ENCODE peak calls at places on chromosomes 5 and 9, in five cellular contexts. One of them, this sample, is unnamed.

GRCh38 chr9:70407081-70407503 is 7.4 kb downstream of the KLF9 start:
- DNase-seq in body of pancreas: no peak
- DNase-seq in coronary artery: no peak
- DNase-seq in CD4-positive, alpha-beta T cell: no peak
- DNase-seq in choroid plexus epithelial cell: peak; percentile 80
- DNase-seq in this sample: no peak

GRCh38 chr9:86464242-86464641 is 110.0 kb upstream of the TUT7 start:
- DNase-seq in body of pancreas: peak; percentile 23
- DNase-seq in coronary artery: no peak
- DNase-seq in CD4-positive, alpha-beta T cell: no peak
- DNase-seq in choroid plexus epithelial cell: peak; percentile 58
- DNase-seq in this sample: no peak

GRCh38 chr9:30932226-30932625 is 1452.2 kb upstream of the ACO1 start:
- DNase-seq in body of pancreas: no peak
- DNase-seq in coronary artery: no peak
- DNase-seq in CD4-positive, alpha-beta T cell: no peak
- DNase-seq in choroid plexus epithelial cell: no peak
- DNase-seq in this sample: no peak

GRCh38 chr5:132821791-132822190 is 8.7 kb downstream of the SHROOM1 start:
- DNase-seq in body of pancreas: no peak
- DNase-seq in coronary artery: no peak
- DNase-seq in CD4-positive, alpha-beta T cell: no peak
- DNase-seq in choroid plexus epithelial cell: no peak
- DNase-seq in this sample: no peak

GRCh38 chr9:98657897-98658296 is 50.8 kb downstream of the GABBR2 start:
- DNase-seq in body of pancreas: no peak
- DNase-seq in coronary artery: no peak
- DNase-seq in CD4-positive, alpha-beta T cell: no peak
- DNase-seq in choroid plexus epithelial cell: no peak
- DNase-seq in this sample: no peak

GRCh38 chr5:119200795-119201194 is 129.9 kb downstream of the DMXL1 start:
- DNase-seq in body of pancreas: no peak
- DNase-seq in coronary artery: no peak
- DNase-seq in CD4-positive, alpha-beta T cell: no peak
- DNase-seq in choroid plexus epithelial cell: no peak
- DNase-seq in this sample: no peak

GRCh38 chr5:36602711-36603321 is 3.6 kb upstream of the SLC1A3 start:
- DNase-seq in body of pancreas: no peak
- DNase-seq in coronary artery: no peak
- DNase-seq in CD4-positive, alpha-beta T cell: no peak
- DNase-seq in choroid plexus epithelial cell: no peak
- DNase-seq in this sample: no peak

GRCh38 chr5:72425995-72426394 is 81.2 kb downstream of the ZNF366 start:
- DNase-seq in body of pancreas: no peak
- DNase-seq in coronary artery: no peak
- DNase-seq in CD4-positive, alpha-beta T cell: no peak
- DNase-seq in choroid plexus epithelial cell: no peak
- DNase-seq in this sample: no peak

GRCh38 chr5:143026380-143026779 is 256.2 kb downstream of the ARHGAP26 start:
- DNase-seq in body of pancreas: no peak
- DNase-seq in coronary artery: no peak
- DNase-seq in CD4-positive, alpha-beta T cell: no peak
- DNase-seq in choroid plexus epithelial cell: no peak
- DNase-seq in this sample: no peak

DNA sequence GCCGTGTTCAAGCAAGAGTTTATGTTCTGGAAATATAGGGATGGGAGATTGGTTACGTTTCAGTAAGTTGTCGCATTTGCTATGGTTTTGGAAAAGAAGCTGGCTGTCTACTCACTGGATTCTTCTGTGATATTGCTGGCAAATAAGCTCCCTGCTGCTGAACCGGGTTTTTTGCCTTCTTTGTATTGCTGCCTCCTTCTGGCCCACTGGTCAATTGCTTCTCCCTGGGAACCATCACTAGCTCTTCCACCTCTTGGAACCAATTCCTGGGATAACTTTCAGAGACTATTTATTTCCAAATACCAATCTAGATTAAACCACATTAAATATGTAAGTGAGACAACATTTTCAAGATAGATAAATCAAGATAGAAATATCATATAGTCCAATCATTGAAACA is 43.0 kb downstream of the NUDT12 start:
- DNase-seq in body of pancreas: no peak
- DNase-seq in coronary artery: no peak
- DNase-seq in CD4-positive, alpha-beta T cell: no peak
- DNase-seq in choroid plexus epithelial cell: peak; percentile 67
- DNase-seq in this sample: no peak
- TF ChIP-seq CTCF in body of pancreas: no peak
- TF ChIP-seq CTCF in coronary artery: no peak
- TF ChIP-seq CTCF in CD4-positive, alpha-beta T cell: no peak
- TF ChIP-seq CTCF in choroid plexus epithelial cell: peak; percentile 77
- TF ChIP-seq CTCF in this sample: peak; percentile 34

GRCh38 chr9:93077811-93078210 is 18.2 kb upstream of the CARD19 start:
- DNase-seq in body of pancreas: peak; percentile 8
- DNase-seq in coronary artery: no peak
- DNase-seq in CD4-positive, alpha-beta T cell: no peak
- DNase-seq in choroid plexus epithelial cell: no peak
- DNase-seq in this sample: no peak

GRCh38 chr9:93080406-93080805 is 15.6 kb upstream of the CARD19 start:
- DNase-seq in body of pancreas: no peak
- DNase-seq in coronary artery: peak; percentile 43
- DNase-seq in CD4-positive, alpha-beta T cell: no peak
- DNase-seq in choroid plexus epithelial cell: no peak
- DNase-seq in this sample: no peak

GRCh38 chr9:93081081-93081529 is 14.9 kb upstream of the CARD19 start:
- DNase-seq in body of pancreas: no peak
- DNase-seq in coronary artery: peak; percentile 55
- DNase-seq in CD4-positive, alpha-beta T cell: no peak
- DNase-seq in choroid plexus epithelial cell: peak; percentile 33
- DNase-seq in this sample: no peak

GRCh38 chr9:93077367-93077766 is 18.6 kb upstream of the CARD19 start:
- DNase-seq in body of pancreas: no peak
- DNase-seq in coronary artery: no peak
- DNase-seq in CD4-positive, alpha-beta T cell: no peak
- DNase-seq in choroid plexus epithelial cell: no peak
- DNase-seq in this sample: no peak

DNA sequence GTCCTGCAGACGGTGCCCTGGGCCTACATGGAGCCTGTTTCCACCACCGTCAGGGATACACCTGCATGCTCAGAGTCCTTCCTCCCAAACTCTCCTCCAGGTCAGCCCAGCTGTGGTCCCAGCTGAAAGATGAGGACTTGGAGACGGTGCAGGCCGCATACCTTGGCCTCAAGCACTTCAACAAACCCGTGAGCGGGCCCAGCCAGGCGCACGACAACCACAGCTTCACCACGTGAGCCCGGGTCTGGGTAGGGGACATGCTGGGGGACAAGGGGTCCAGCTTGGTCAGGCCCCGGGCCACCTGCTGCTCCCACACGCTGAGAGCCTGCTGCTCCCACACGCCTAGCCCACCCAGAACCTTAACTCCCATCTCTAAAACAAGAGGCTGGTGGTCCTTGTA is 16.6 kb upstream of the CARD19 start:
- DNase-seq in body of pancreas: peak; percentile 3
- DNase-seq in coronary artery: peak; percentile 57
- DNase-seq in CD4-positive, alpha-beta T cell: no peak
- DNase-seq in choroid plexus epithelial cell: no peak
- DNase-seq in this sample: no peak
- TF ChIP-seq CTCF in body of pancreas: no peak
- TF ChIP-seq CTCF in coronary artery: no peak
- TF ChIP-seq CTCF in CD4-positive, alpha-beta T cell: no peak
- TF ChIP-seq CTCF in choroid plexus epithelial cell: no peak
- TF ChIP-seq CTCF in this sample: no peak

GRCh38 chr5:79111960-79112702 is 522 bp downstream of the BHMT start:
- DNase-seq in body of pancreas: no peak
- DNase-seq in coronary artery: no peak
- DNase-seq in CD4-positive, alpha-beta T cell: no peak
- DNase-seq in choroid plexus epithelial cell: no peak
- DNase-seq in this sample: no peak

GRCh38 chr5:79111387-79111959 is at the start of gene BHMT:
- DNase-seq in body of pancreas: no peak
- DNase-seq in coronary artery: no peak
- DNase-seq in CD4-positive, alpha-beta T cell: no peak
- DNase-seq in choroid plexus epithelial cell: no peak
- DNase-seq in this sample: no peak

GRCh38 chr5:79107020-79107796 is 4.4 kb upstream of the BHMT start:
- DNase-seq in body of pancreas: peak; percentile 65
- DNase-seq in coronary artery: no peak
- DNase-seq in CD4-positive, alpha-beta T cell: no peak
- DNase-seq in choroid plexus epithelial cell: peak; percentile 20
- DNase-seq in this sample: no peak

GRCh38 chr5:79108792-79109191 is 2.8 kb upstream of the BHMT start:
- DNase-seq in body of pancreas: no peak
- DNase-seq in coronary artery: no peak
- DNase-seq in CD4-positive, alpha-beta T cell: no peak
- DNase-seq in choroid plexus epithelial cell: no peak
- DNase-seq in this sample: no peak

GRCh38 chr5:79109527-79110492 is 1.8 kb upstream of the BHMT start:
- DNase-seq in body of pancreas: peak; percentile 20
- DNase-seq in coronary artery: no peak
- DNase-seq in CD4-positive, alpha-beta T cell: peak; percentile 22
- DNase-seq in choroid plexus epithelial cell: peak; percentile 24
- DNase-seq in this sample: no peak
- TF ChIP-seq CTCF in body of pancreas: peak; percentile 35
- TF ChIP-seq CTCF in coronary artery: no peak
- TF ChIP-seq CTCF in CD4-positive, alpha-beta T cell: peak; percentile 72
- TF ChIP-seq CTCF in choroid plexus epithelial cell: peak; percentile 72
- TF ChIP-seq CTCF in this sample: peak; percentile 58

DNA sequence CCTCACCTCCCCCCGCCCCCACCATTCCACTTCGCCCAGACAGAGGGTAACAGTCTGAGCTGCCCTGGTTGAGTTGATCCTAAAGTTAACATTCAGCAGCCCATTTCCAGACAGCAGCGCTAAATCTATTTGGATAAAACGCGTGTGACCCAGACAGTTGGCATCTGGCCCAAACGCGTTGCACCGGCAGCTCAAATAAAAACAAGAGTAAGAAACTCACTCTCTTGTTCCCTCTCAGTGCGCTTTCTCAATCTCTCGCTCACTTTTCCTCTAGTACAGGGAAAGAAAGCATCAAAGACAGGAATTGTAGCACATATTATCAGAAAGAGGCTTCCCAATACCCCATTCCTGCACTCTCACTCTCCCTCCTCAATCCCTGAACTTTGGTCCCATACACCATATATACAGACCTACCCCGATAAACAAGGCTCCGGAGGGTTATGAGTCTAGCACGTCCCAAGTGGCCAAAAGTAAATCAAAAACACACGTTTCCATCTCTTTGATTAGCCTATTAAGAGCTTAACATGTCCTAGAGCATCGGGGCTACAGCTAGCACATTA is 1.3 kb downstream of the ADAMTS6 start:
- DNase-seq in body of pancreas: peak; percentile 67
- DNase-seq in coronary artery: peak; percentile 88
- DNase-seq in CD4-positive, alpha-beta T cell: peak; percentile 49
- DNase-seq in choroid plexus epithelial cell: peak; percentile 91
- DNase-seq in this sample: no peak
- TF ChIP-seq CTCF in body of pancreas: no peak
- TF ChIP-seq CTCF in coronary artery: no peak
- TF ChIP-seq CTCF in CD4-positive, alpha-beta T cell: no peak
- TF ChIP-seq CTCF in choroid plexus epithelial cell: peak; percentile 14
- TF ChIP-seq CTCF in this sample: no peak

GRCh38 chr5:89086687-89087086 is 203.7 kb upstream of the MEF2C start:
- DNase-seq in body of pancreas: no peak
- DNase-seq in coronary artery: no peak
- DNase-seq in CD4-positive, alpha-beta T cell: no peak
- DNase-seq in choroid plexus epithelial cell: no peak
- DNase-seq in this sample: no peak

GRCh38 chr5:89087128-89087527 is 204.1 kb upstream of the MEF2C start:
- DNase-seq in body of pancreas: no peak
- DNase-seq in coronary artery: no peak
- DNase-seq in CD4-positive, alpha-beta T cell: no peak
- DNase-seq in choroid plexus epithelial cell: no peak
- DNase-seq in this sample: no peak

GRCh38 chr5:89083791-89084190 is 200.8 kb upstream of the MEF2C start:
- DNase-seq in body of pancreas: no peak
- DNase-seq in coronary artery: no peak
- DNase-seq in CD4-positive, alpha-beta T cell: no peak
- DNase-seq in choroid plexus epithelial cell: peak; percentile 14
- DNase-seq in this sample: no peak

GRCh38 chr5:89080467-89081116 is 197.6 kb upstream of the MEF2C start:
- DNase-seq in body of pancreas: no peak
- DNase-seq in coronary artery: no peak
- DNase-seq in CD4-positive, alpha-beta T cell: no peak
- DNase-seq in choroid plexus epithelial cell: no peak
- DNase-seq in this sample: no peak

DNA sequence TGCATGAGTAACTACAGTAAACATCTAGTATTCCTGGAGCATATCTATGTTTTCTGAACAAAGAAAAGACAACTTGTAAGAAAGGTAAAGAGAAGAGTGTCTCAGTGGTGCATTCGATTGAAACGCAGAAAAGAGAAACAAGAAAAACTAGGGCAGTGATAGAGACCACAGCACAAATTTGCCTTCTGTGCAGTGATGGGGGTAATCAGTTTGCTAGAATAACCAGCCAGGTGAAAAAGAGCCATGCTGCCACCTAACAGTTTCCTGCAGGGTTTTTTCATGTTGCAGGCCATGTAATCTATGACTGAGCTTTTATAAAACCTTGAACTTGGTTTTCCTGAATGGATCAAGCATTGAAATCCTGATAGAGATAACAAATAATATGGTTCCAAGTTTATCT is 198.4 kb upstream of the MEF2C start:
- DNase-seq in body of pancreas: no peak
- DNase-seq in coronary artery: no peak
- DNase-seq in CD4-positive, alpha-beta T cell: no peak
- DNase-seq in choroid plexus epithelial cell: no peak
- DNase-seq in this sample: no peak
- TF ChIP-seq CTCF in body of pancreas: no peak
- TF ChIP-seq CTCF in coronary artery: no peak
- TF ChIP-seq CTCF in CD4-positive, alpha-beta T cell: no peak
- TF ChIP-seq CTCF in choroid plexus epithelial cell: no peak
- TF ChIP-seq CTCF in this sample: no peak